ENCODE peak calls at places on chromosomes 1 and 21, in four cellular contexts. J is H1, M is stomach, W is tibial nerve. D is an unnamed sample.

GRCh38 chr1:43018091-43018490 is 59.4 kb upstream of the SLC2A1 start:
- DNase-seq in J (no peak), M (no peak), W (no peak), D (no peak)

GRCh38 chr1:108609483-108610066 is 49.7 kb downstream of the EEIG2 start:
- DNase-seq in J (no peak), M (no peak), W (no peak), D (no peak)

GRCh38 chr1:25566730-25567341 is 23.4 kb downstream of the LDLRAP1 start:
- DNase-seq in J (no peak), M (no peak), W (peak), D (peak)

GRCh38 chr1:195939844-195940243 is 668.4 kb downstream of the KCNT2 start:
- DNase-seq in J (peak), M (no peak), W (no peak), D (no peak)

GRCh38 chr1:46622341-46622740 is 5.7 kb upstream of the MOB3C start:
- DNase-seq in J (no peak), M (peak), W (no peak), D (no peak)

GRCh38 chr21:28431022-28431421 is 561.7 kb downstream of the LTN1 start:
- DNase-seq in J (no peak), M (no peak), W (no peak), D (no peak)

GRCh38 chr21:32826317-32827167 is 55.0 kb upstream of the PAXBP1 start:
- DNase-seq in J (no peak), M (no peak), W (peak), D (no peak)

GRCh38 chr1:230268371-230269170 is 157.6 kb downstream of the PGBD5 start:
- DNase-seq in J (no peak), M (no peak), W (no peak), D (no peak)

GRCh38 chr21:41913230-41913629 is 34.1 kb upstream of the PRDM15 start:
- DNase-seq in J (no peak), M (no peak), W (no peak), D (no peak)

GRCh38 chr1:90850925-90851710 is 134.0 kb upstream of the BARHL2 start:
- DNase-seq in J (no peak), M (peak), W (peak), D (peak)

GRCh38 chr1:34742667-34743270 is 12.1 kb upstream of the GJB5 start:
- DNase-seq in J (no peak), M (peak), W (peak), D (peak)

GRCh38 chr1:188117436-188117835 is 1288.7 kb downstream of the PLA2G4A start:
- DNase-seq in J (no peak), M (no peak), W (no peak), D (no peak)

GRCh38 chr1:39680751-39681150 is 8.8 kb upstream of the NT5C1A start:
- DNase-seq in J (no peak), M (no peak), W (no peak), D (no peak)

GRCh38 chr1:85406887-85407593 is 57.9 kb downstream of the DDAH1 start:
- DNase-seq in J (no peak), M (peak), W (peak), D (peak)

GRCh38 chr1:145997156-145998023 is 1.0 kb upstream of the TXNIP start:
- DNase-seq in J (no peak), M (peak), W (peak), D (peak)

GRCh38 chr1:226436855-226437491 is 29.1 kb upstream of the PARP1 start:
- DNase-seq in J (no peak), M (no peak), W (no peak), D (no peak)

GRCh38 chr1:16146888-16147614 is 8.8 kb downstream of the EPHA2 start:
- DNase-seq in J (no peak), M (no peak), W (no peak), D (no peak)

GRCh38 chr1:234656070-234656875 is 46.3 kb upstream of the IRF2BP2 start:
- DNase-seq in J (peak), M (no peak), W (no peak), D (no peak)

GRCh38 chr1:248858096-248858890 is 592 bp downstream of the ZNF692 start:
- DNase-seq in J (peak), M (peak), W (peak), D (peak)

GRCh38 chr21:29002442-29003144 is 9.9 kb upstream of the LTN1 start:
- DNase-seq in J (peak), M (peak), W (peak), D (peak)

GRCh38 chr1:14599173-14599754 is 779 bp downstream of the KAZN start:
- DNase-seq in J (no peak), M (no peak), W (no peak), D (peak)

GRCh38 chr1:154871374-154871773 is 1.3 kb upstream of the KCNN3 start:
- DNase-seq in J (no peak), M (peak), W (no peak), D (no peak)

GRCh38 chr1:26771285-26771642 is 16.5 kb upstream of the PIGV start:
- DNase-seq in J (no peak), M (no peak), W (no peak), D (no peak)
- TF ChIP-seq POLR2A in J (no peak), M (no peak), W (no peak), D (no peak)

DNA sequence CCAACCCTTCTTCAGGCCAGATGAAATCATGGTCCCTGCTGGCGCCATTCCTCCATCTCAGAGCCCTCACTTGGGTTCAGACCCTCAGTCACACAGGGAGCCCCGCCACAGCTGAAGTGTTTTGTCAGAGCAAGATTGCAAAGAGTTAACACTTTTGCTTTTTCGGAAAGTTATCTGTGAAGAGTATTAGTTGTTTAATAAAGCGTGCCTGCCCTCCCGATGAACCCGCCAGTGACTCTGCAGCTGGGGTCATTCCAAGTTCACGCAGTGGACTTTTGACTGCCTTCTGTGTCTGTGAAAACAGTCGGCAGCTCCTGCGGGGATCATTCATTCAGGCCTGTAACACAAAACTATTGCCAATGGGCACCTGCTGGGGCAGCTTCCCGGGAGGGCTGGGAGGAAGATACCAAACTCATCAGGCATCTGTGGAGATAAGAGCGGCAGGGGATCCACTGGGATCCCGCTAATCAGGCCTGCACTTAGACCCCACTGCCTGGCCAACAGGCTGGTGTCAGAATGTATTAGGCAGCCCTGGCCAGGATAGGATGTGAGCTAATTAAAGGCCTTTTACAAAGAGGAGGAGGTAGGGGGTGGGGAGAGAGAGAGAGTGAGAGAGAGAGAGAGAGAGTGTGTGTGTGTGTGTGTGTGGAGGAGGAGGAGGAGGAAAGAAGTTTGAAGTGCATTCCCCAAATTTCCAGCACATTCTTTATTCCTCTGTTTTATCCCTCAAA is 184.5 kb downstream of the DHRS3 start:
- DNase-seq in J (no peak), M (peak), W (peak), D (no peak)
- H3K4me3 ChIP-seq in J (no peak), M (no peak), W (no peak), D (no peak)

GRCh38 chr1:21324368-21325137 is 34.3 kb upstream of the ECE1 start:
- DNase-seq in J (no peak), M (peak), W (peak), D (peak)

GRCh38 chr1:21325731-21326387 is 35.6 kb upstream of the ECE1 start:
- DNase-seq in J (no peak), M (no peak), W (no peak), D (no peak)

GRCh38 chr1:21323091-21323490 is 32.8 kb upstream of the ECE1 start:
- DNase-seq in J (no peak), M (no peak), W (no peak), D (no peak)

GRCh38 chr1:21326861-21327344 is 36.6 kb upstream of the ECE1 start:
- DNase-seq in J (no peak), M (no peak), W (no peak), D (no peak)

GRCh38 chr1:21325231-21325718 is 35.0 kb upstream of the ECE1 start:
- DNase-seq in J (no peak), M (no peak), W (no peak), D (peak)
- TF ChIP-seq POLR2A in J (no peak), M (no peak), W (no peak), D (no peak)

GRCh38 chr1:99469641-99470040 is 176.3 kb upstream of the PALMD start:
- DNase-seq in J (no peak), M (no peak), W (no peak), D (no peak)
- H3K4me3 ChIP-seq in J (no peak), M (no peak), W (no peak), D (no peak)

GRCh38 chr1:26692793-26693490 is 2.9 kb upstream of the ARID1A start:
- DNase-seq in J (peak), M (peak), W (peak), D (peak)
- TF ChIP-seq POLR2A in J (no peak), M (no peak), W (peak), D (peak)

DNA sequence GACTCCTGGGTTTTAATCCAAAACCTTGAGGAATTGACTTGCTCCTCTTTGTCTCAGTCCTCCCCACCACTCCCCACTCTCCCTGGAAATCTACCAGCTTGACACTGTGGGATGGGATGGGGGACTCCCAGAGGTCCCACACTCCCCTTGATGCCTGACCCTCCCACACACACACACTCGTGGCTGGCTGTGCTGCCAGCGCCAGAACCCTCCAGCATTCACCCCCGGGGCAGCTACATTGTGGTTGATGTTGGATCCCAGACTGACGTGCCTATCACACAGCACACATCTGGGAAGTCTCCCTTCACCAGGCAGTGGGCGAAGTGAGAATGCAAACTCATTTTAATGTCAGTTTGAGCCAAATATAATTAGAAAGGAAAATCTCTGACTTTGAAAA is 10.0 kb downstream of the KIRREL1 start:
- DNase-seq in J (no peak), M (no peak), W (no peak), D (no peak)
- H3K4me3 ChIP-seq in J (no peak), M (no peak), W (no peak), D (no peak)

DNA sequence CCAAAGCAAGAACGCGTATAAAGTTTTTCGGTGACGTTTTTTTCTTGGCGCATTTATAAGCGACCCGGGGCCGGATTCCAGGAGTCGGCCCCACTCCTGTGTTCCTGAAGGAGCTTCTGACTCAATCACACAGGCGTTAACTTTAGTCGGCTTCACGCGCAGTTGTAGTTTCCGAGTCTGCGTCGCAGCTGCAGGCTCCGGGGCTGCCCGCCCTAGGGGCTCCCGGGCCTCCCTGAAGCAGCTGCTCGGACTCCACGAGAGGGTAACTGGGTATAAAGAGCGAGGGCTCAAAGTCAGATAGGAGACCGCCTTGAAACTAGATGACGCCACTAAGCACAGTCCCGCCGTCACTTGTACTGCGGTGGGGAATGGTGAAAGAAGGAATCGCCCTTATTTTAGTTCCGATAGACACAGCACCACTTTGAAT is 768 bp upstream of the KLHL21 start:
- DNase-seq in J (no peak), M (peak), W (peak), D (peak)
- TF ChIP-seq POLR2A in J (no peak), M (no peak), W (no peak), D (no peak)

DNA sequence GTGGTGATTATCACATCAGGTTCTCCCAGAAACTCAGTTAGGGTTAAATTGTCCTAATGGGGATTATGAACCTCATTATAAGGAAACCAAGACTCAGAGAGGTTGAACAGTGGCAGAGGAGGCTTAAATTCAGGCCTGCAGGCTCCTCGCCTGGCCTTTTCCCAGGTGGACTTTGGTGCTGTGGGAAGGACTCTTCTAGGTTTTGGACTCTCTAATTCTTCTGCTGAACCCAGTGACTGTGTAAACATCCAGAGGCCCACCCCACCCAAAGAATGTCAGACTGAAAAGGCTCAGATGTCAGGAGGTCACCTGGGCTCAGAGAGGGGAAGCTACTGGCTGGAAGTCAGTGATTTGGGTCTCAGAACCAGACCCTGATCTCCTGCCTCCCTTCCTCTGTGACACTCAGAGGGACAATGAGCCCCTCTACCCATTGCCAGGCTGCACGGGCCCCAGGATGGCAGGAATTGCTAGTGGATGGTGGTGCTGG is 2.5 kb downstream of the ZNF362 start:
- DNase-seq in J (no peak), M (no peak), W (no peak), D (no peak)
- H3K4me3 ChIP-seq in J (no peak), M (no peak), W (no peak), D (no peak)

GRCh38 chr1:2205191-2205952 is 10.8 kb upstream of the FAAP20 start:
- DNase-seq in J (peak), M (peak), W (peak), D (peak)
- TF ChIP-seq POLR2A in J (no peak), M (no peak), W (no peak), D (no peak)

GRCh38 chr1:180953791-180954721 is 41.4 kb downstream of the KIAA1614 start:
- DNase-seq in J (no peak), M (peak), W (peak), D (peak)
- H3K4me3 ChIP-seq in J (peak), M (peak), W (peak), D (peak)